ENCODE peak calls at places on chromosomes 5 and 9, in ten cellular contexts. One of them, this sample, is unnamed.

GRCh38 chr5:179436321-179437122 is 91.3 kb upstream of the ADAMTS2 start:
- DNase-seq in fibroblast of lung: no peak
- DNase-seq in GM12865: no peak
- DNase-seq in right atrium auricular region: no peak
- DNase-seq in HCT116: no peak
- DNase-seq in fibroblast of mammary gland: no peak
- DNase-seq in cardiac muscle cell: no peak
- DNase-seq in stomach: no peak
- DNase-seq in IMR-90: no peak
- DNase-seq in adrenal gland: no peak
- DNase-seq in this sample: no peak

GRCh38 chr5:105616599-105616998 is 2054.0 kb upstream of the NUDT12 start:
- DNase-seq in fibroblast of lung: no peak
- DNase-seq in GM12865: no peak
- DNase-seq in right atrium auricular region: no peak
- DNase-seq in HCT116: no peak
- DNase-seq in fibroblast of mammary gland: no peak
- DNase-seq in cardiac muscle cell: no peak
- DNase-seq in stomach: no peak
- DNase-seq in IMR-90: no peak
- DNase-seq in adrenal gland: no peak
- DNase-seq in this sample: no peak

GRCh38 chr5:166768536-166768935 is 1522.9 kb upstream of the WWC1 start:
- DNase-seq in fibroblast of lung: peak; percentile 19
- DNase-seq in GM12865: no peak
- DNase-seq in right atrium auricular region: no peak
- DNase-seq in HCT116: no peak
- DNase-seq in fibroblast of mammary gland: peak; percentile 62
- DNase-seq in cardiac muscle cell: peak; percentile 70
- DNase-seq in stomach: no peak
- DNase-seq in IMR-90: no peak
- DNase-seq in adrenal gland: no peak
- DNase-seq in this sample: no peak

GRCh38 chr5:73638344-73639095 is 12.5 kb downstream of the ARHGEF28 start:
- DNase-seq in fibroblast of lung: peak; percentile 61
- DNase-seq in GM12865: no peak
- DNase-seq in right atrium auricular region: no peak
- DNase-seq in HCT116: no peak
- DNase-seq in fibroblast of mammary gland: peak; percentile 63
- DNase-seq in cardiac muscle cell: peak; percentile 79
- DNase-seq in stomach: no peak
- DNase-seq in IMR-90: peak; percentile 78
- DNase-seq in adrenal gland: no peak
- DNase-seq in this sample: peak; percentile 73

GRCh38 chr5:73119492-73120157 is 750 bp upstream of the TMEM171 start:
- DNase-seq in fibroblast of lung: no peak
- DNase-seq in GM12865: peak; percentile 24
- DNase-seq in right atrium auricular region: no peak
- DNase-seq in HCT116: no peak
- DNase-seq in fibroblast of mammary gland: peak; percentile 8
- DNase-seq in cardiac muscle cell: peak; percentile 25
- DNase-seq in stomach: peak; percentile 73
- DNase-seq in IMR-90: no peak
- DNase-seq in adrenal gland: no peak
- DNase-seq in this sample: no peak

GRCh38 chr9:123556464-123557435 is 200.8 kb downstream of the CRB2 start:
- DNase-seq in fibroblast of lung: no peak
- DNase-seq in GM12865: no peak
- DNase-seq in right atrium auricular region: no peak
- DNase-seq in HCT116: no peak
- DNase-seq in fibroblast of mammary gland: peak; percentile 14
- DNase-seq in cardiac muscle cell: no peak
- DNase-seq in stomach: no peak
- DNase-seq in IMR-90: peak; percentile 26
- DNase-seq in adrenal gland: no peak
- DNase-seq in this sample: no peak

GRCh38 chr9:94785211-94786169 is 59.0 kb downstream of the AOPEP start:
- DNase-seq in fibroblast of lung: no peak
- DNase-seq in GM12865: no peak
- DNase-seq in right atrium auricular region: no peak
- DNase-seq in HCT116: no peak
- DNase-seq in fibroblast of mammary gland: no peak
- DNase-seq in cardiac muscle cell: no peak
- DNase-seq in stomach: no peak
- DNase-seq in IMR-90: no peak
- DNase-seq in adrenal gland: no peak
- DNase-seq in this sample: peak; percentile 17

GRCh38 chr9:137456864-137457405 is 2.2 kb downstream of the NSMF start:
- DNase-seq in fibroblast of lung: no peak
- DNase-seq in GM12865: no peak
- DNase-seq in right atrium auricular region: no peak
- DNase-seq in HCT116: no peak
- DNase-seq in fibroblast of mammary gland: no peak
- DNase-seq in cardiac muscle cell: no peak
- DNase-seq in stomach: no peak
- DNase-seq in IMR-90: no peak
- DNase-seq in adrenal gland: no peak
- DNase-seq in this sample: no peak

GRCh38 chr9:85702191-85702590 is 39.6 kb downstream of the AGTPBP1 start:
- DNase-seq in fibroblast of lung: no peak
- DNase-seq in GM12865: no peak
- DNase-seq in right atrium auricular region: no peak
- DNase-seq in HCT116: no peak
- DNase-seq in fibroblast of mammary gland: no peak
- DNase-seq in cardiac muscle cell: no peak
- DNase-seq in stomach: no peak
- DNase-seq in IMR-90: no peak
- DNase-seq in adrenal gland: no peak
- DNase-seq in this sample: no peak

GRCh38 chr5:165574140-165574539 is 2068.7 kb downstream of the MAT2B start:
- DNase-seq in fibroblast of lung: no peak
- DNase-seq in GM12865: no peak
- DNase-seq in right atrium auricular region: no peak
- DNase-seq in HCT116: no peak
- DNase-seq in fibroblast of mammary gland: no peak
- DNase-seq in cardiac muscle cell: no peak
- DNase-seq in stomach: no peak
- DNase-seq in IMR-90: no peak
- DNase-seq in adrenal gland: no peak
- DNase-seq in this sample: no peak

GRCh38 chr5:177113566-177114424 is 19.8 kb upstream of the NSD1 start:
- DNase-seq in fibroblast of lung: peak; percentile 77
- DNase-seq in GM12865: peak; percentile 82
- DNase-seq in right atrium auricular region: peak; percentile 82
- DNase-seq in HCT116: peak; percentile 55
- DNase-seq in fibroblast of mammary gland: peak; percentile 75
- DNase-seq in cardiac muscle cell: peak; percentile 81
- DNase-seq in stomach: peak; percentile 81
- DNase-seq in IMR-90: peak; percentile 63
- DNase-seq in adrenal gland: peak; percentile 87
- DNase-seq in this sample: peak; percentile 67
- H3K4me3 ChIP-seq in fibroblast of lung: no peak overlapping the region
- H3K4me3 ChIP-seq in GM12865: no peak overlapping the region
- H3K4me3 ChIP-seq in right atrium auricular region: no peak overlapping the region
- H3K4me3 ChIP-seq in HCT116: no peak overlapping the region
- H3K4me3 ChIP-seq in fibroblast of mammary gland: no peak overlapping the region
- H3K4me3 ChIP-seq in cardiac muscle cell: no peak overlapping the region
- H3K4me3 ChIP-seq in stomach: no peak overlapping the region
- H3K4me3 ChIP-seq in IMR-90: no peak overlapping the region
- H3K4me3 ChIP-seq in adrenal gland: no peak overlapping the region
- H3K4me3 ChIP-seq in this sample: no peak overlapping the region

GRCh38 chr9:82504620-82505019 is 516.0 kb downstream of the SPATA31D1 start:
- DNase-seq in fibroblast of lung: no peak
- DNase-seq in GM12865: no peak
- DNase-seq in right atrium auricular region: no peak
- DNase-seq in HCT116: no peak
- DNase-seq in fibroblast of mammary gland: no peak
- DNase-seq in cardiac muscle cell: no peak
- DNase-seq in stomach: no peak
- DNase-seq in IMR-90: no peak
- DNase-seq in adrenal gland: no peak
- DNase-seq in this sample: no peak
- TF ChIP-seq CTCF in fibroblast of lung: no peak
- TF ChIP-seq CTCF in GM12865: no peak
- TF ChIP-seq CTCF in right atrium auricular region: no peak
- TF ChIP-seq CTCF in HCT116: no peak
- TF ChIP-seq CTCF in fibroblast of mammary gland: no peak
- TF ChIP-seq CTCF in cardiac muscle cell: no peak
- TF ChIP-seq CTCF in stomach: no peak
- TF ChIP-seq CTCF in IMR-90: no peak
- TF ChIP-seq CTCF in adrenal gland: no peak
- TF ChIP-seq CTCF in this sample: no peak

GRCh38 chr5:173883347-173883924 is 4.7 kb upstream of the CPEB4 start:
- DNase-seq in fibroblast of lung: no peak
- DNase-seq in GM12865: no peak
- DNase-seq in right atrium auricular region: no peak
- DNase-seq in HCT116: no peak
- DNase-seq in fibroblast of mammary gland: no peak
- DNase-seq in cardiac muscle cell: no peak
- DNase-seq in stomach: no peak
- DNase-seq in IMR-90: no peak
- DNase-seq in adrenal gland: no peak
- DNase-seq in this sample: no peak

GRCh38 chr5:173882632-173883031 is 5.5 kb upstream of the CPEB4 start:
- DNase-seq in fibroblast of lung: no peak
- DNase-seq in GM12865: no peak
- DNase-seq in right atrium auricular region: no peak
- DNase-seq in HCT116: peak; percentile 13
- DNase-seq in fibroblast of mammary gland: peak; percentile 27
- DNase-seq in cardiac muscle cell: no peak
- DNase-seq in stomach: no peak
- DNase-seq in IMR-90: peak; percentile 11
- DNase-seq in adrenal gland: no peak
- DNase-seq in this sample: no peak

GRCh38 chr5:173881811-173882575 is 6.2 kb upstream of the CPEB4 start:
- DNase-seq in fibroblast of lung: no peak
- DNase-seq in GM12865: no peak
- DNase-seq in right atrium auricular region: no peak
- DNase-seq in HCT116: no peak
- DNase-seq in fibroblast of mammary gland: peak; percentile 34
- DNase-seq in cardiac muscle cell: no peak
- DNase-seq in stomach: no peak
- DNase-seq in IMR-90: peak; percentile 20
- DNase-seq in adrenal gland: no peak
- DNase-seq in this sample: no peak

GRCh38 chr5:173878224-173878967 is 9.8 kb upstream of the CPEB4 start:
- DNase-seq in fibroblast of lung: no peak
- DNase-seq in GM12865: no peak
- DNase-seq in right atrium auricular region: no peak
- DNase-seq in HCT116: no peak
- DNase-seq in fibroblast of mammary gland: no peak
- DNase-seq in cardiac muscle cell: peak; percentile 33
- DNase-seq in stomach: peak; percentile 82
- DNase-seq in IMR-90: no peak
- DNase-seq in adrenal gland: peak; percentile 76
- DNase-seq in this sample: no peak

DNA sequence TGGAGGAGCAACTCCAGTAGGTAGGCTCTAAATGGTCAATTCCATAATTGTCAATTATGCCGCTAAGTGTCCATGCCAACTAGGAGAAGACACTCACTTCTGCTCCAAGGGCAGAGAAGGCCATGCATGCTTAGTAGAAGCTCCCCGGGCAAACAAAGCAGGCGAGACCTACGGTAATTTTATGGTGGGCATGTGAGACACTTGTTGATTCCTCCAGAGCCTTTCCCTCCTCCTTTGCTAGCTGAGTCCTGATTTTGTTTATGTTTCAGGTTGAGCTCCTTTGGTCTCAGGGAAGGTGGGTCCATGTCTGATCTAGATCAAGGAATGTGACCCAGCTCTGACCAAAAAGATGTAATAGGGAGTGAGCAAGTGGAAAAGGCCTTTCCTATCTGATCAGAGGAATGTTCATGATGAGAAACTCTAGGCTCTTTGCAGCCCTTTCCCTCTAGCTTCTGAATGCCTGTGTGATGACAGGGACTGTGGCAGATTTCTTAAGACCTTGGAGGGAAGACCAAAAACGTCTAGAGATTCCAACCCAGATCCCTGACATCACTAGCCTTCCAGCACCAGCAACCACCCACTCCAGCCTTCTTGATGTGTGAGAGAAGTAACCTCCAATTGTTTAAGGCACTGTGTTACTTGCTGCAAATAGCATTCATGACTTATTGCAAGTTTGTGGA is 7.7 kb upstream of the CPEB4 start:
- DNase-seq in fibroblast of lung: peak; percentile 18
- DNase-seq in GM12865: no peak
- DNase-seq in right atrium auricular region: no peak
- DNase-seq in HCT116: no peak
- DNase-seq in fibroblast of mammary gland: peak; percentile 67
- DNase-seq in cardiac muscle cell: peak; percentile 66
- DNase-seq in stomach: no peak
- DNase-seq in IMR-90: peak; percentile 96
- DNase-seq in adrenal gland: no peak
- DNase-seq in this sample: peak; percentile 91
- H3K4me3 ChIP-seq in fibroblast of lung: no peak overlapping the region
- H3K4me3 ChIP-seq in GM12865: no peak overlapping the region
- H3K4me3 ChIP-seq in right atrium auricular region: no peak overlapping the region
- H3K4me3 ChIP-seq in HCT116: no peak overlapping the region
- H3K4me3 ChIP-seq in fibroblast of mammary gland: no peak overlapping the region
- H3K4me3 ChIP-seq in cardiac muscle cell: no peak overlapping the region
- H3K4me3 ChIP-seq in stomach: no peak overlapping the region
- H3K4me3 ChIP-seq in IMR-90: no peak overlapping the region
- H3K4me3 ChIP-seq in adrenal gland: no peak overlapping the region
- H3K4me3 ChIP-seq in this sample: no peak overlapping the region

GRCh38 chr9:89605181-89606048 is 603 bp downstream of the GADD45G start:
- DNase-seq in fibroblast of lung: peak; percentile 39
- DNase-seq in GM12865: no peak
- DNase-seq in right atrium auricular region: peak; percentile 84
- DNase-seq in HCT116: no peak
- DNase-seq in fibroblast of mammary gland: peak; percentile 52
- DNase-seq in cardiac muscle cell: peak; percentile 50
- DNase-seq in stomach: peak; percentile 57
- DNase-seq in IMR-90: peak; percentile 19
- DNase-seq in adrenal gland: peak; percentile 69
- DNase-seq in this sample: no peak

GRCh38 chr9:89602978-89603628 is 1.7 kb upstream of the GADD45G start:
- DNase-seq in fibroblast of lung: peak; percentile 82
- DNase-seq in GM12865: peak; percentile 89
- DNase-seq in right atrium auricular region: peak; percentile 92
- DNase-seq in HCT116: peak; percentile 74
- DNase-seq in fibroblast of mammary gland: peak; percentile 73
- DNase-seq in cardiac muscle cell: peak; percentile 87
- DNase-seq in stomach: peak; percentile 95
- DNase-seq in IMR-90: peak; percentile 67
- DNase-seq in adrenal gland: peak; percentile 96
- DNase-seq in this sample: peak; percentile 69

GRCh38 chr9:89603629-89604462 is 966 bp upstream of the GADD45G start:
- DNase-seq in fibroblast of lung: peak; percentile 40
- DNase-seq in GM12865: no peak
- DNase-seq in right atrium auricular region: peak; percentile 75
- DNase-seq in HCT116: no peak
- DNase-seq in fibroblast of mammary gland: no peak
- DNase-seq in cardiac muscle cell: peak; percentile 54
- DNase-seq in stomach: peak; percentile 81
- DNase-seq in IMR-90: peak; percentile 11
- DNase-seq in adrenal gland: peak; percentile 91
- DNase-seq in this sample: no peak

GRCh38 chr9:89606049-89606481 is 1.3 kb downstream of the GADD45G start:
- DNase-seq in fibroblast of lung: peak; percentile 71
- DNase-seq in GM12865: no peak
- DNase-seq in right atrium auricular region: peak; percentile 91
- DNase-seq in HCT116: no peak
- DNase-seq in fibroblast of mammary gland: peak; percentile 75
- DNase-seq in cardiac muscle cell: peak; percentile 81
- DNase-seq in stomach: peak; percentile 86
- DNase-seq in IMR-90: peak; percentile 61
- DNase-seq in adrenal gland: peak; percentile 82
- DNase-seq in this sample: peak; percentile 64

GRCh38 chr9:89604463-89605180 is at the start of gene GADD45G:
- DNase-seq in fibroblast of lung: peak; percentile 81
- DNase-seq in GM12865: peak; percentile 62
- DNase-seq in right atrium auricular region: peak; percentile 95
- DNase-seq in HCT116: no peak
- DNase-seq in fibroblast of mammary gland: peak; percentile 78
- DNase-seq in cardiac muscle cell: peak; percentile 87
- DNase-seq in stomach: peak; percentile 94
- DNase-seq in IMR-90: peak; percentile 61
- DNase-seq in adrenal gland: peak; percentile 98
- DNase-seq in this sample: peak; percentile 54
- TF ChIP-seq CTCF in fibroblast of lung: no peak
- TF ChIP-seq CTCF in GM12865: no peak
- TF ChIP-seq CTCF in right atrium auricular region: no peak
- TF ChIP-seq CTCF in HCT116: no peak
- TF ChIP-seq CTCF in fibroblast of mammary gland: no peak
- TF ChIP-seq CTCF in cardiac muscle cell: no peak
- TF ChIP-seq CTCF in stomach: no peak
- TF ChIP-seq CTCF in IMR-90: no peak
- TF ChIP-seq CTCF in adrenal gland: peak; percentile 31
- TF ChIP-seq CTCF in this sample: no peak